ENCODE peak calls at places on chromosomes 5 and 9, in six cellular contexts. One of them, this sample, is unnamed. For H3K36me3 and H3K9me3, the result is how much of the 10 kb centered on the place peaks cover.

GRCh38 chr9:119418721-119419120 is 49.5 kb upstream of the BRINP1 start:
- DNase-seq in tibial artery: no peak
- DNase-seq in ovary: no peak
- DNase-seq in mammary epithelial cell: peak
- DNase-seq in neural progenitor cell: no peak
- DNase-seq in HCT116: no peak
- DNase-seq in this sample: no peak

GRCh38 chr9:97703437-97704326 is 6.5 kb upstream of the XPA start:
- DNase-seq in HCT116: peak
- DNase-seq in mammary epithelial cell: peak
- DNase-seq in ovary: no peak
- DNase-seq in neural progenitor cell: no peak
- DNase-seq in tibial artery: no peak
- DNase-seq in this sample: peak

GRCh38 chr5:180631549-180632392 is 17.6 kb downstream of the FLT4 start:
- DNase-seq in mammary epithelial cell: no peak
- DNase-seq in ovary: no peak
- DNase-seq in tibial artery: no peak
- DNase-seq in HCT116: no peak
- DNase-seq in neural progenitor cell: peak
- DNase-seq in this sample: no peak

GRCh38 chr5:169860585-169860984 is 119.7 kb downstream of the INSYN2B start:
- DNase-seq in HCT116: no peak
- DNase-seq in mammary epithelial cell: no peak
- DNase-seq in tibial artery: no peak
- DNase-seq in neural progenitor cell: no peak
- DNase-seq in ovary: no peak
- DNase-seq in this sample: no peak

GRCh38 chr5:31854181-31854624 is 215.3 kb downstream of the PDZD2 start:
- DNase-seq in HCT116: no peak
- DNase-seq in ovary: peak
- DNase-seq in neural progenitor cell: peak
- DNase-seq in mammary epithelial cell: peak
- DNase-seq in tibial artery: no peak
- DNase-seq in this sample: peak

GRCh38 chr9:131406567-131407436 is 12.9 kb downstream of the PRRC2B start:
- DNase-seq in neural progenitor cell: no peak
- DNase-seq in mammary epithelial cell: no peak
- DNase-seq in tibial artery: no peak
- DNase-seq in ovary: no peak
- DNase-seq in HCT116: no peak
- DNase-seq in this sample: peak

GRCh38 chr5:66647146-66647856 is 51.1 kb downstream of the MAST4 start:
- DNase-seq in HCT116: no peak
- DNase-seq in ovary: no peak
- DNase-seq in mammary epithelial cell: peak
- DNase-seq in neural progenitor cell: no peak
- DNase-seq in tibial artery: no peak
- DNase-seq in this sample: no peak

GRCh38 chr9:104009853-104010252 is 84.3 kb upstream of the SMC2 start:
- DNase-seq in neural progenitor cell: no peak
- DNase-seq in ovary: no peak
- DNase-seq in HCT116: no peak
- DNase-seq in tibial artery: no peak
- DNase-seq in mammary epithelial cell: peak
- DNase-seq in this sample: no peak

GRCh38 chr5:58199087-58199486 is 260.8 kb downstream of the PLK2 start:
- DNase-seq in neural progenitor cell: no peak
- DNase-seq in mammary epithelial cell: no peak
- DNase-seq in HCT116: no peak
- DNase-seq in tibial artery: no peak
- DNase-seq in ovary: no peak
- DNase-seq in this sample: no peak

GRCh38 chr5:151038292-151038745 is 17.9 kb downstream of the GPX3 start:
- DNase-seq in ovary: no peak
- DNase-seq in mammary epithelial cell: no peak
- DNase-seq in tibial artery: peak
- DNase-seq in neural progenitor cell: no peak
- DNase-seq in HCT116: no peak
- DNase-seq in this sample: no peak

GRCh38 chr5:151038801-151039238 is 18.4 kb downstream of the GPX3 start:
- DNase-seq in mammary epithelial cell: peak
- DNase-seq in tibial artery: peak
- DNase-seq in neural progenitor cell: no peak
- DNase-seq in HCT116: no peak
- DNase-seq in ovary: no peak
- DNase-seq in this sample: no peak

GRCh38 chr5:151040211-151040747 is 19.9 kb downstream of the GPX3 start:
- DNase-seq in neural progenitor cell: no peak
- DNase-seq in HCT116: peak
- DNase-seq in mammary epithelial cell: peak
- DNase-seq in ovary: no peak
- DNase-seq in tibial artery: peak
- DNase-seq in this sample: no peak

GRCh38 chr5:151037561-151038291 is 17.3 kb downstream of the GPX3 start:
- DNase-seq in ovary: peak
- DNase-seq in mammary epithelial cell: no peak
- DNase-seq in neural progenitor cell: no peak
- DNase-seq in tibial artery: peak
- DNase-seq in HCT116: no peak
- DNase-seq in this sample: peak

GRCh38 chr5:151039665-151040064 is 19.3 kb downstream of the GPX3 start:
- DNase-seq in tibial artery: no peak
- DNase-seq in mammary epithelial cell: no peak
- DNase-seq in HCT116: no peak
- DNase-seq in neural progenitor cell: no peak
- DNase-seq in ovary: no peak
- DNase-seq in this sample: no peak
- H3K36me3 ChIP-seq in tibial artery: half or more
- H3K36me3 ChIP-seq in mammary epithelial cell: under half
- H3K36me3 ChIP-seq in HCT116: under half
- H3K36me3 ChIP-seq in neural progenitor cell: under half
- H3K36me3 ChIP-seq in ovary: under half
- H3K36me3 ChIP-seq in this sample: half or more

DNA sequence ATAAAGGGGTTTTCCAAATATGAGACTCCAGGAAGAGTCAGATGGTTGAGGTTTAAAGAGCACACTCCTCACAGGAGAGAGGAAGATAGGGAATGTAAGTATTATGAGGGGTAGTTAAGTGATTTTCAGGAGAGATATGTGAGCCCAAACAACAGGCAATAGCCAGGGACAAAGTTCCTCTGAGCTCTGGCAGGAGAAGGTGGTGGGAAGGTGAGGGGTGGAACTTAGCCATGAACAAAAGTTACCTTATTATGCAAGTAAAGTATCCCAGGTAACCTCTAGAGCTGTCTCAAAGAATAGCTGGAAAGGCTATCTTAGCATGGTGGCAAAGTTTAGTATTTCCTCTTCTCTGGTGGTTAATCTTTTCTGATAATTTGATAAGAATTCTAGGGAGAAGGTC is 450.5 kb upstream of the PTPRD start:
- DNase-seq in mammary epithelial cell: no peak
- DNase-seq in neural progenitor cell: no peak
- DNase-seq in HCT116: no peak
- DNase-seq in tibial artery: no peak
- DNase-seq in ovary: no peak
- DNase-seq in this sample: no peak
- H3K9me3 ChIP-seq in mammary epithelial cell: under half
- H3K9me3 ChIP-seq in neural progenitor cell: under half
- H3K9me3 ChIP-seq in HCT116: under half
- H3K9me3 ChIP-seq in tibial artery: under half
- H3K9me3 ChIP-seq in ovary: under half
- H3K9me3 ChIP-seq in this sample: under half

GRCh38 chr5:138382347-138382746 is 29.9 kb downstream of the KDM3B start:
- DNase-seq in ovary: no peak
- DNase-seq in HCT116: no peak
- DNase-seq in neural progenitor cell: no peak
- DNase-seq in tibial artery: no peak
- DNase-seq in mammary epithelial cell: no peak
- DNase-seq in this sample: no peak
- H3K36me3 ChIP-seq in ovary: under half
- H3K36me3 ChIP-seq in HCT116: half or more
- H3K36me3 ChIP-seq in neural progenitor cell: under half
- H3K36me3 ChIP-seq in tibial artery: half or more
- H3K36me3 ChIP-seq in mammary epithelial cell: under half
- H3K36me3 ChIP-seq in this sample: half or more

DNA sequence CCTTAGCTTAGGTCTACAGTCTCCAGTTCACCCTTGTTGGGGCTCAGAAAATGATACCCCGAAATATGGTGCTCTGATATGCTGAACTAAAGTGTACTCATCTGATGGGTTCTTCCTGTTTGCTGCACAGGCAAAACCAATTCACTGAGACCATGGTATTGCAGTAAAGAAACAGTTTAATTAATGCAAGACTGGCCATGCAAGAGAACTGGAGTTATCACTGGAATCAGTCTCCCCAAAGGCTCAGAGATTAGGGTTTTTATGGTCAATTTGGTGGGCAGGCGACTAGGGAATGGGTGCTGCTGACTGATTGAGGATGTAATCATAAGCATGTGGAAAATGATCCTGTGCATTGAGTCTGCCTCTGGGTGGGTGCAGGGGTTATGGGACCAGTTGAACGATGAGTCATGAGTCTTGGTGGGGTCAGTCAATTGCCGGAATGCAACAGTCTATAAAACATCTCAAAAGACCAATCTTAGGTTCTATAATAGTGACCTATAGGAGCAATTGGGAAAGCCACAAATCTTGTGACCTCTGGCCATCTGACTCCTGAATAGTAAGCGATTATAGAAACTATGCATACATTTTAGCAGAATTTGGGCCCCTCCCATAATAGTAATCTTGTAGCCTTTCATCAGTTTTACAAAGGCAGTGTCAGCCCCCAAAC is 113.0 kb upstream of the ANKRD55 start:
- DNase-seq in tibial artery: no peak
- DNase-seq in mammary epithelial cell: no peak
- DNase-seq in neural progenitor cell: no peak
- DNase-seq in HCT116: no peak
- DNase-seq in ovary: no peak
- DNase-seq in this sample: no peak
- H3K9me3 ChIP-seq in tibial artery: under half
- H3K9me3 ChIP-seq in mammary epithelial cell: under half
- H3K9me3 ChIP-seq in neural progenitor cell: under half
- H3K9me3 ChIP-seq in HCT116: under half
- H3K9me3 ChIP-seq in ovary: under half
- H3K9me3 ChIP-seq in this sample: under half

GRCh38 chr5:132752581-132753125 is 5.4 kb downstream of the CCNI2 start:
- DNase-seq in tibial artery: no peak
- DNase-seq in HCT116: no peak
- DNase-seq in neural progenitor cell: no peak
- DNase-seq in ovary: no peak
- DNase-seq in mammary epithelial cell: no peak
- DNase-seq in this sample: no peak

GRCh38 chr5:132751971-132752580 is 4.8 kb downstream of the CCNI2 start:
- DNase-seq in neural progenitor cell: no peak
- DNase-seq in ovary: no peak
- DNase-seq in tibial artery: no peak
- DNase-seq in HCT116: no peak
- DNase-seq in mammary epithelial cell: no peak
- DNase-seq in this sample: no peak

GRCh38 chr5:132751444-132751843 is 4.2 kb downstream of the CCNI2 start:
- DNase-seq in ovary: no peak
- DNase-seq in neural progenitor cell: no peak
- DNase-seq in mammary epithelial cell: peak
- DNase-seq in HCT116: no peak
- DNase-seq in tibial artery: no peak
- DNase-seq in this sample: peak

GRCh38 chr5:132749506-132749905 is 2.3 kb downstream of the CCNI2 start:
- DNase-seq in tibial artery: no peak
- DNase-seq in ovary: no peak
- DNase-seq in mammary epithelial cell: no peak
- DNase-seq in neural progenitor cell: no peak
- DNase-seq in HCT116: no peak
- DNase-seq in this sample: no peak

DNA sequence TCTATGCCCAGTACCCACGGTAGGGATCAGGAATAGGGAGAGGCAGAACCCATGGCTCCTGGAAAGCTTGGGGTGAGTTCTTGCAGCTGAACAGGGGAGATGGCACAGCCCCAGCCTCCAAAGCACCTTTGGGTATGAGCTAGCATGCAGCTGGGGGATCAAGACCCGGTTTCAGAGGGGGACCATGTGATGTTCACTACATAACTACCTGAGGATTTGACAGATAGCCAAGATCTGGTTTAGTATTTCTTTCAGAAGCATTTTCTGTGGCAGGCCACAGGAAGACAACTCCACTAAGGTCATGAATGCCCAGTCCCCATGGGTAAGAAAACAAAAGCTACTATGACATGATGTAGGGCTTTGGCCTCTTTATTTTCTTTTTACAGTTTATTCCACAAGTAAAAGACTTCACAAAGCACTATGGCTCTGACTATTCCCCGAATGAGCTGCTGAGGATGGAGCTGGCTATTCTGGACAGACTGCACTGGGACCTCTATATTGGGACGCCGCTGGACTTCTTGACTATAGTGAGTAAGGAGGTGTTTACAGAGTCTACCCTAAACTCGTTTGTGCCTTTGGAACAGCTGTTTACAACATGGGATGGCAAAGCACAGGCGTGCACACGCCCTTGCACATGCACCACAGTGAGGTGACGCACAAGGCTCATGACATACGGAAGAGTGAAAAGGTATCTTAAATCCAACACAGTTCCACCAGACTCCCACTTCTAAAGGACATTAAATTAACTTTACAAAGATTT is 3.4 kb downstream of the CCNI2 start:
- DNase-seq in tibial artery: no peak
- DNase-seq in neural progenitor cell: no peak
- DNase-seq in HCT116: no peak
- DNase-seq in ovary: no peak
- DNase-seq in mammary epithelial cell: no peak
- DNase-seq in this sample: no peak
- H3K36me3 ChIP-seq in tibial artery: under half
- H3K36me3 ChIP-seq in neural progenitor cell: under half
- H3K36me3 ChIP-seq in HCT116: under half
- H3K36me3 ChIP-seq in ovary: under half
- H3K36me3 ChIP-seq in mammary epithelial cell: under half
- H3K36me3 ChIP-seq in this sample: under half

GRCh38 chr5:8633706-8634105 is 764.8 kb downstream of the MTRR start:
- DNase-seq in neural progenitor cell: no peak
- DNase-seq in ovary: no peak
- DNase-seq in tibial artery: no peak
- DNase-seq in HCT116: no peak
- DNase-seq in mammary epithelial cell: peak
- DNase-seq in this sample: peak

GRCh38 chr5:8633259-8633658 is 764.3 kb downstream of the MTRR start:
- DNase-seq in ovary: no peak
- DNase-seq in mammary epithelial cell: no peak
- DNase-seq in HCT116: no peak
- DNase-seq in tibial artery: no peak
- DNase-seq in neural progenitor cell: no peak
- DNase-seq in this sample: peak

GRCh38 chr5:8628521-8628920 is 759.6 kb downstream of the MTRR start:
- DNase-seq in neural progenitor cell: no peak
- DNase-seq in tibial artery: no peak
- DNase-seq in HCT116: no peak
- DNase-seq in ovary: no peak
- DNase-seq in mammary epithelial cell: peak
- DNase-seq in this sample: no peak
- H3K9me3 ChIP-seq in neural progenitor cell: under half
- H3K9me3 ChIP-seq in tibial artery: under half
- H3K9me3 ChIP-seq in HCT116: under half
- H3K9me3 ChIP-seq in ovary: under half
- H3K9me3 ChIP-seq in mammary epithelial cell: under half
- H3K9me3 ChIP-seq in this sample: under half

This sample was measured in adipocyte.